ENCODE peak calls at places on chromosomes 12 and 14, in four cellular contexts. A is tibial artery, R is HFF-Myc, K is K562. N is an unnamed sample.

GRCh38 chr14:60758875-60759274 is 24.3 kb downstream of the MNAT1 start:
- DNase-seq in A (no peak), R (no peak), K (no peak), N (no peak)

GRCh38 chr14:103057028-103057371 is 349 bp downstream of the CDC42BPB start:
- DNase-seq in A (no peak), R (no peak), K (no peak), N (no peak)

GRCh38 chr12:25254271-25254880 is 3.6 kb upstream of the KRAS start:
- DNase-seq in A (no peak), R (no peak), K (no peak), N (no peak)

GRCh38 chr12:85971800-85972199 is 97.7 kb downstream of the NTS start:
- DNase-seq in A (no peak), R (no peak), K (no peak), N (no peak)

GRCh38 chr12:12685305-12685704 is 10.7 kb downstream of the GPR19 start:
- DNase-seq in A (no peak), R (no peak), K (no peak), N (no peak)

GRCh38 chr12:118633071-118633470 is 256.7 kb downstream of the SUDS3 start:
- DNase-seq in A (no peak), R (no peak), K (no peak), N (no peak)

GRCh38 chr12:48629541-48629940 is 52.5 kb downstream of the KANSL2 start:
- DNase-seq in A (no peak), R (no peak), K (no peak), N (no peak)

GRCh38 chr12:127169321-127170270 is 1097.4 kb upstream of the TMEM132C start:
- DNase-seq in A (no peak), R (no peak), K (no peak), N (no peak)

GRCh38 chr14:91004987-91005386 is 55.5 kb downstream of the RPS6KA5 start:
- DNase-seq in A (no peak), R (no peak), K (no peak), N (no peak)

GRCh38 chr12:104058796-104059195 is 5.5 kb upstream of the HCFC2 start:
- DNase-seq in A (no peak), R (no peak), K (no peak), N (no peak)

GRCh38 chr12:20527396-20528154 is 159.2 kb downstream of the PDE3A start:
- DNase-seq in A (no peak), R (no peak), K (no peak), N (no peak)

GRCh38 chr14:56821177-56821576 is 10.9 kb upstream of the OTX2 start:
- DNase-seq in A (no peak), R (no peak), K (no peak), N (no peak)

GRCh38 chr12:127130506-127131100 is 1136.4 kb upstream of the TMEM132C start:
- DNase-seq in A (no peak), R (no peak), K (no peak), N (no peak)

GRCh38 chr12:24078318-24078765 is 128.9 kb upstream of the SOX5 start:
- DNase-seq in A (no peak), R (no peak), K (no peak), N (no peak)

GRCh38 chr14:56145965-56146364 is 27.8 kb downstream of the PELI2 start:
- DNase-seq in A (no peak), R (no peak), K (no peak), N (no peak)

GRCh38 chr12:53049582-53050318 is at the start of gene TNS2:
- DNase-seq in A (peak), R (no peak), K (peak), N (no peak)
- H3K4me3 ChIP-seq in A (peak), R (peak), K (no peak), N (no peak)

DNA sequence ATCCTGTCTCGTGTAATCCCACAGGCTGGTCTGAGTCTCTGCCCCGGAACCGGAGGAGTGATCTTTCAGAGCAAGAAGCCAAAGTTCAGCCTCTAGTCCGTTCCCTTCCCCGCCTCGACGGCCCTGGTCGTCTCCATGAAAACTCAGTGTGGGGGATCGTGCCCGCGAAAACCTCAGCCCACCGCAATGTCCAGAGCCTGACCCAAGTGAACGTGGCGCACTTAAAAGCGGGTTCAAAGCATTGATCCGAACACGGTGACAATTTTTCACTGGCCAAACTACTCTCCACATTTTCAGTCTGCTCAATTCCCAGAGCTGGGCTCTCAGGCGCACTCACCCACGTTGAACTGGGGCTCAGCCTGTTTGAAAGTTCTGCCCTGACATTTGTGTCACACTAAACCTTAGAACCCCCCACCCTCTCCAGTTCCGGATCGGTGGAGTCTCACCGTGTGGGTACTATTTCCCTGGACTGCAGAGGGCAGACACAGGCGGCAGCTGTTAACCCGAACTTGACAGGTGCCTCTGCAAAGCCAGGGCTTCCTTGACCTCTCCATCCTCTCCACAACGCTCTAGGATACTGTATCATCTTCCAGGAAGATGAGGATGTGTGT is 883 bp upstream of the PRICKLE1 start:
- DNase-seq in A (peak), R (no peak), K (no peak), N (no peak)
- TF ChIP-seq CTCF in A (no peak), R (no peak), K (no peak), N (no peak)

GRCh38 chr14:74350944-74351323 is 2.7 kb downstream of the VRTN start:
- DNase-seq in A (no peak), R (no peak), K (no peak), N (no peak)
- H3K4me3 ChIP-seq in A (no peak), R (no peak), K (no peak), N (no peak)

GRCh38 chr12:120235369-120236123 is 30.0 kb downstream of the PXN start:
- DNase-seq in A (no peak), R (no peak), K (no peak), N (no peak)
- TF ChIP-seq CTCF in A (no peak), R (peak), K (peak), N (peak)

GRCh38 chr12:50220357-50221061 is 53.3 kb upstream of the CERS5 start:
- DNase-seq in A (no peak), R (no peak), K (no peak), N (peak)
- H3K4me3 ChIP-seq in A (peak), R (peak), K (peak), N (peak)

DNA sequence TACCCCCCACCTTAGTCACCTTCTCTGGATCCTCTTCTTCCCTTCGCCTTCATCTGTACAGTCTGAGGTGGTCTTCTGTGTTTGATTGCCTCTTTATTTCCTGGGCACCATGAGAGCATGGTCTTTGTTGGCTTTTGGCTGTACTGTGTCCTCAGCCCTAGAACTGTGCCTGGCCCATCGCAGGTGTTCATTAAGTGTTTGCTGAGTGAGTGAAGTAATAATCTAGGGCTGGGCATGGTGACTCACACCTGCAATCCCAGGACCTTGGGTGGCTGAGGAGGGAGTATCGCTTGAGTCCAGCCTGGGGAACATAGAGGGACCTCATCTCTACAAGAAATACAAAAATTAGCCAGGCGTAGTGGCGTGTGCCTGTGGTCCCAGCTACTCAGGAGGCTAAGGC is 13.9 kb downstream of the ALDH2 start:
- DNase-seq in A (no peak), R (no peak), K (no peak), N (no peak)
- TF ChIP-seq CTCF in A (no peak), R (no peak), K (no peak), N (no peak)

DNA sequence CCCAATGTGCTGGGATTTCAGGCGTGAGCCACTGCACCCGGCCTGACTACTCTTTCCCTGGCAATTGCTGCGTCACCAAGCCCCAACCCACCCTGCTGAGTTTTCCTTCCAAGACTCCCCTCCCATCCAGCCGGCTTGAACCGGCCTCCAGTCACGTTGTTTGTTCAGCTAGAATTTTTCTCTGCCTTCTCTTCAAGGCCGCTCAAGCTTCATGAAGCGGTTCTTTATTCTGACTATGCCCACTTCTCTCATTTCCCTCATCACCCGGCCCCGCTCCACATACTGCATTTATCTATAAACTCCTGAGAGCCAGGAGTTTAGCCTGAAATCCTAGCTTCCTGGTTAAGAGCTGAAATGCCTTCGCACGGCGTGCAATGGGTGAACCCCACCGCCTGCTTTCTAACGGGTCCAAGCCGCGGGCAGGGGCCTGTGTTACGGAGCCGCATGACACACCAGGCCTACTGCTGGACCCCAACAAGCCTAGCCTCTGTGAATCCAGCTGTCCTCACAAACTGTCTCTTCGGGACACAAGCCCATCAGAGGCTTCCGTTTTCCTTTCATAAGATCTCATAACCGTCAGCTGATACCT is 999 bp upstream of the DCAF4 start:
- DNase-seq in A (no peak), R (no peak), K (peak), N (no peak)
- H3K4me3 ChIP-seq in A (peak), R (peak), K (peak), N (peak)

DNA sequence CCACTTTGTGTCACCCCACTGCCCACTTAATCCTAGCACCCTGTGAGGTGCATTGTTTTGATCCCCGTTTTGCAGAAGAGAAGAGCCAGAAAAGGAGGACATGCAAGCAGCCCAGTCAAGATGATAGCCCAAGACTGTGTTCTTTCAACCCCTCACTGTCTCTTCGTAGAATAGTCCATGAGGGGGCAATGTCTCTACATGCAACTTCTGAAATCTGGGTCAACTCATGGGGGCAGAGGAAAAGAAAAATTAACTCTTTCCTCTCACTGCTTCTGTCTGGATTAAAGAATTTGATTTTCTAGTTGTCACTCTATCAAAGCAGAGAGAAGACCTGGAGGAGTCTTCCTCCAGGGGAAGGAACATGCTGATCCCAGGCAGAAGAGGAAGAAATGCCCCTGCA is 229.6 kb upstream of the NOS1 start:
- DNase-seq in A (no peak), R (no peak), K (no peak), N (no peak)
- TF ChIP-seq CTCF in A (no peak), R (no peak), K (no peak), N (no peak)

DNA sequence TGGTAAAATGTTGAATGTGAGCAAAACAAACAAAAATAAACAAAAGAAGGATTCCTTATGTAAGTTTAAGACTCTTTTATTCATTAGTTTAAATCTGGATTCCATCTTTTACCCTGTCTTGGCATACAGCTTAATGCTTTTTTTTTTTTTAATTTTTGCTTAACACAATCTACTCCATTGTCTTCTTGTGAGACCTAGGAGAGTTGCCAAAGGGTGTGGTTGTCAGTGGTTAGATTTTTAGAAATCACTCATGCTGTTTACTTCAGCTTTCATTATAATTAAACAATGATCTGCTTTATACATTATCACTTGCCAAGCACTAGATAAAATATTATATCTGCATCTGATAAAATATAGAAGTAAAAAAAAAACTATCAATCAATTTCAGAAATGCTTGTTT is 77.7 kb upstream of the KITLG start:
- DNase-seq in A (no peak), R (no peak), K (no peak), N (no peak)
- H3K4me3 ChIP-seq in A (no peak), R (no peak), K (no peak), N (no peak)